ENCODE peak calls at places on chromosomes 12 and 14, in eight cellular contexts. U is mucosa of descending colon, R is HuH-7, W is Kasumi-1, Q is right atrium auricular region, C is neural progenitor cell, A is GM23338, Z is breast epithelium. P is an unnamed sample.

GRCh38 chr14:52069617-52070431 is 965 bp upstream of the NID2 start:
- DNase-seq in A (peak; percentile 76), U (no peak), W (no peak), Z (no peak), Q (no peak), R (no peak), C (peak; percentile 74), P (no peak)

GRCh38 chr12:76688001-76688400 is 75.9 kb upstream of the ZDHHC17 start:
- DNase-seq in W (peak; percentile 49), U (no peak), Z (no peak), C (no peak), A (no peak), R (no peak), Q (no peak), P (no peak)

GRCh38 chr12:129607293-129607692 is 296.5 kb downstream of the TMEM132D start:
- DNase-seq in U (no peak), Z (no peak), Q (no peak), R (no peak), C (peak; percentile 88), A (peak; percentile 3), W (no peak), P (no peak)

GRCh38 chr14:53872551-53873188 is 84.0 kb downstream of the BMP4 start:
- DNase-seq in A (no peak), W (no peak), R (no peak), U (no peak), C (no peak), Z (no peak), Q (no peak), P (no peak)

GRCh38 chr14:54776361-54777001 is 126.1 kb downstream of the GCH1 start:
- DNase-seq in Z (no peak), A (no peak), U (peak; percentile 21), W (peak; percentile 73), Q (no peak), R (no peak), C (no peak), P (peak; percentile 60)

GRCh38 chr14:58238252-58239247 is 6.1 kb upstream of the PSMA3 start:
- DNase-seq in Q (no peak), A (peak; percentile 60), Z (no peak), R (peak; percentile 28), W (no peak), U (peak; percentile 31), C (no peak), P (no peak)

GRCh38 chr12:11687538-11687937 is 38.1 kb downstream of the ETV6 start:
- DNase-seq in R (no peak), W (no peak), Q (no peak), A (no peak), Z (no peak), U (no peak), C (no peak), P (no peak)

GRCh38 chr12:4153343-4153892 is 120.1 kb upstream of the CCND2 start:
- DNase-seq in W (peak; percentile 33), Z (no peak), C (no peak), R (no peak), A (no peak), U (peak; percentile 79), Q (no peak), P (peak; percentile 91)

GRCh38 chr14:64012720-64013119 is 159.9 kb downstream of the SYNE2 start:
- DNase-seq in Q (no peak), R (no peak), W (no peak), U (no peak), A (no peak), Z (no peak), C (no peak), P (no peak)

GRCh38 chr12:132388379-132389015 is 59.1 kb upstream of the GALNT9 start:
- DNase-seq in U (no peak), Q (no peak), R (no peak), W (no peak), A (no peak), Z (no peak), C (no peak), P (no peak)

GRCh38 chr12:122867701-122868461 is 28.0 kb downstream of the VPS37B start:
- DNase-seq in W (peak; percentile 39), A (peak; percentile 84), C (peak; percentile 49), Z (peak; percentile 49), Q (no peak), U (peak; percentile 70), R (peak; percentile 55), P (no peak)

GRCh38 chr12:26428420-26428819 is 233.0 kb downstream of the SSPN start:
- DNase-seq in C (no peak), Q (no peak), W (no peak), R (no peak), U (no peak), Z (no peak), A (no peak), P (no peak)

GRCh38 chr12:5345534-5345933 is 86.4 kb upstream of the NTF3 start:
- DNase-seq in Z (no peak), Q (no peak), R (no peak), W (no peak), U (no peak), C (no peak), A (no peak), P (no peak)

GRCh38 chr12:127107744-127108143 is 1159.2 kb upstream of the TMEM132C start:
- DNase-seq in A (no peak), R (no peak), W (no peak), Z (no peak), C (no peak), U (no peak), Q (no peak), P (no peak)

GRCh38 chr12:113242018-113242418 is 20.8 kb downstream of the TPCN1 start:
- DNase-seq in A (no peak), Z (peak; percentile 80), U (peak; percentile 49), C (no peak), W (no peak), Q (no peak), R (no peak), P (no peak)

GRCh38 chr12:50949801-50950302 is 2.5 kb upstream of the HIGD1C start:
- DNase-seq in C (no peak), Z (no peak), U (no peak), R (no peak), Q (no peak), A (no peak), W (no peak), P (no peak)

GRCh38 chr12:75660805-75661404 is 149.5 kb upstream of the KRR1 start:
- DNase-seq in W (no peak), A (no peak), Z (no peak), U (no peak), C (no peak), R (no peak), Q (no peak), P (no peak)

GRCh38 chr12:126342866-126343265 is 1277.6 kb downstream of the AACS start:
- DNase-seq in U (no peak), A (no peak), Q (no peak), W (no peak), C (no peak), Z (no peak), R (no peak), P (no peak)

GRCh38 chr14:100467046-100467750 is 120.0 kb downstream of the BEGAIN start:
- DNase-seq in A (no peak), R (no peak), Z (no peak), U (no peak), Q (peak; percentile 32), C (no peak), W (no peak), P (no peak)

GRCh38 chr14:75579882-75580281 is 1.5 kb downstream of the FLVCR2 start:
- DNase-seq in Z (no peak), A (no peak), Q (no peak), R (no peak), U (no peak), W (no peak), C (no peak), P (no peak)

GRCh38 chr14:91456283-91456682 is 38.7 kb upstream of the CCDC88C start:
- DNase-seq in R (no peak), C (no peak), Z (no peak), A (no peak), W (no peak), Q (no peak), U (no peak), P (no peak)

GRCh38 chr12:51915003-51915625 is 7.8 kb downstream of the ACVRL1 start:
- DNase-seq in W (no peak), R (no peak), C (no peak), Q (no peak), U (no peak), A (peak; percentile 62), Z (no peak), P (no peak)

GRCh38 chr12:123937707-123938600 is 34.7 kb downstream of the CCDC92 start:
- DNase-seq in W (peak; percentile 16), A (no peak), Q (no peak), U (peak; percentile 21), Z (no peak), C (no peak), R (no peak), P (peak; percentile 76)

GRCh38 chr12:40469736-40470135 is 222.5 kb upstream of the CNTN1 start:
- DNase-seq in C (no peak), Z (no peak), W (no peak), U (no peak), A (no peak), Q (no peak), R (no peak), P (no peak)